ENCODE peak calls at places on chromosomes 1 and 21, in eight cellular contexts. U is breast epithelium, O is brain microvascular endothelial cell, Q is GM23338, H is mammary epithelial cell, Z is PC-3, N is RWPE1, A is lower lobe of right lung. D is an unnamed sample.
A peak's percentile ranks its signal among the peaks of the same experiment; 100 is the strongest.

GRCh38 chr1:221336141-221336540 is 405.7 kb downstream of the DUSP10 start:
- DNase-seq in U (no peak), O (no peak), Q (no peak), H (no peak), Z (no peak), N (no peak), A (no peak), D (no peak)

GRCh38 chr1:19877821-19878636 is 4.2 kb upstream of the OTUD3 start:
- DNase-seq in U (no peak), O (no peak), Q (peak; percentile 25), H (peak; percentile 86), Z (no peak), N (peak; percentile 31), A (no peak), D (no peak)

GRCh38 chr21:38376693-38377092 is 119.9 kb downstream of the KCNJ15 start:
- DNase-seq in U (no peak), O (no peak), Q (no peak), H (no peak), Z (no peak), N (no peak), A (no peak), D (no peak)

GRCh38 chr1:78061825-78062523 is 16.2 kb downstream of the GIPC2 start:
- DNase-seq in U (no peak), O (peak; percentile 85), Q (no peak), H (peak; percentile 49), Z (peak; percentile 39), N (no peak), A (no peak), D (no peak)

GRCh38 chr1:8238141-8239038 is 79.5 kb upstream of the SLC45A1 start:
- DNase-seq in U (no peak), O (peak; percentile 99), Q (peak; percentile 28), H (no peak), Z (peak; percentile 78), N (no peak), A (no peak), D (no peak)

GRCh38 chr1:64881281-64881680 is 85.1 kb downstream of the JAK1 start:
- DNase-seq in U (no peak), O (peak; percentile 38), Q (no peak), H (peak; percentile 58), Z (peak; percentile 81), N (no peak), A (no peak), D (no peak)

GRCh38 chr1:213060836-213061235 is 9.8 kb downstream of the RPS6KC1 start:
- DNase-seq in U (no peak), O (no peak), Q (no peak), H (no peak), Z (no peak), N (no peak), A (no peak), D (no peak)

GRCh38 chr1:162365284-162366041 is 11.2 kb downstream of the SPATA46 start:
- DNase-seq in U (no peak), O (no peak), Q (no peak), H (no peak), Z (no peak), N (no peak), A (no peak), D (no peak)

GRCh38 chr1:99133759-99134158 is 129.1 kb upstream of the PLPPR5 start:
- DNase-seq in U (no peak), O (no peak), Q (no peak), H (no peak), Z (no peak), N (no peak), A (no peak), D (no peak)

GRCh38 chr1:153560771-153561170 is 4.9 kb downstream of the S100A2 start:
- DNase-seq in U (no peak), O (no peak), Q (no peak), H (peak; percentile 75), Z (no peak), N (no peak), A (no peak), D (no peak)

GRCh38 chr1:9852410-9853301 is 28.9 kb upstream of the CLSTN1 start:
- DNase-seq in U (no peak), O (peak; percentile 54), Q (no peak), H (peak; percentile 80), Z (no peak), N (peak; percentile 51), A (no peak), D (no peak)

GRCh38 chr1:243748706-243749283 is 101.2 kb downstream of the AKT3 start:
- DNase-seq in U (no peak), O (peak; percentile 74), Q (peak; percentile 86), H (peak; percentile 56), Z (peak; percentile 90), N (peak; percentile 73), A (no peak), D (no peak)

GRCh38 chr1:226643701-226644540 is 95.2 kb downstream of the ITPKB start:
- DNase-seq in U (no peak), O (no peak), Q (no peak), H (no peak), Z (no peak), N (no peak), A (peak; percentile 67), D (no peak)

GRCh38 chr1:85289207-85289847 is 12.9 kb upstream of the BCL10 start:
- DNase-seq in U (no peak), O (peak; percentile 90), Q (no peak), H (peak; percentile 99), Z (peak; percentile 97), N (peak; percentile 90), A (no peak), D (no peak)

GRCh38 chr1:44447051-44447806 is 42.2 kb downstream of the RNF220 start:
- DNase-seq in U (no peak), O (no peak), Q (no peak), H (peak; percentile 7), Z (no peak), N (no peak), A (no peak), D (no peak)

GRCh38 chr1:10856863-10857598 is 60.6 kb upstream of the CASZ1 start:
- DNase-seq in U (no peak), O (no peak), Q (no peak), H (no peak), Z (no peak), N (no peak), A (no peak), D (no peak)

GRCh38 chr1:182484531-182485257 is 34.7 kb downstream of the RGSL1 start:
- DNase-seq in U (no peak), O (no peak), Q (peak; percentile 73), H (peak; percentile 2), Z (peak; percentile 10), N (peak; percentile 6), A (no peak), D (no peak)

GRCh38 chr1:149979972-149980548 is 30.5 kb downstream of the OTUD7B start:
- DNase-seq in U (no peak), O (no peak), Q (no peak), H (no peak), Z (no peak), N (no peak), A (no peak), D (no peak)

GRCh38 chr1:245316791-245317190 is 162.0 kb downstream of the KIF26B start:
- DNase-seq in U (no peak), O (no peak), Q (no peak), H (no peak), Z (no peak), N (no peak), A (no peak), D (no peak)

DNA sequence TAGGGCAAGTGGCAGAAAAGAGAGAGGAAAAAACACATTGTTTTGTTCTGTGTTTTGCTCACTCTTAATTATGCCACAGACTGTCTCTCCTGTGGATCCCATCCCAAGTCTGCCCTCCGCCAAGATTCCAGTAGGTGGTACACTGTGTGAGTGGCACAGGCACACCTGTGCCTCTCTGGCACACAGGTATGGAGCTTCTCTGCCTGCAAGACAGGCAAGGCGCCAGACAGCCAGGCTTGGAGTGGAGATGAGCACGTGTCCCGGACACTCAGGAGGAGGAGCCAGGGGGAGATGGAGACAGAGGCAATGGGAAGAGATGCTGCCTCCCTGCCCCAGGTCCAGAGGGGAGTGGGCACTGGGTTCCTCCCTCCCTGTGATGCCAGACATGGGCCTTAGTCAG is 6.5 kb upstream of the GRIK3 start:
- DNase-seq in U (no peak), O (no peak), Q (no peak), H (no peak), Z (no peak), N (no peak), A (no peak), D (no peak)
- H3K27ac ChIP-seq in U (peak overlapping the region; percentile 25), O (no peak overlapping the region), Q (no peak overlapping the region), H (no peak overlapping the region), Z (no peak overlapping the region), N (no peak overlapping the region), A (no peak overlapping the region), D (no peak overlapping the region)

GRCh38 chr1:51515312-51515960 is 3.6 kb downstream of the EPS15 start:
- DNase-seq in U (no peak), O (no peak), Q (no peak), H (no peak), Z (no peak), N (no peak), A (no peak), D (no peak)
- H3K27ac ChIP-seq in U (peak overlapping the region; percentile 21), O (no peak overlapping the region), Q (no peak overlapping the region), H (no peak overlapping the region), Z (no peak overlapping the region), N (no peak overlapping the region), A (peak overlapping the region; percentile 47), D (peak overlapping the region; percentile 41)

DNA sequence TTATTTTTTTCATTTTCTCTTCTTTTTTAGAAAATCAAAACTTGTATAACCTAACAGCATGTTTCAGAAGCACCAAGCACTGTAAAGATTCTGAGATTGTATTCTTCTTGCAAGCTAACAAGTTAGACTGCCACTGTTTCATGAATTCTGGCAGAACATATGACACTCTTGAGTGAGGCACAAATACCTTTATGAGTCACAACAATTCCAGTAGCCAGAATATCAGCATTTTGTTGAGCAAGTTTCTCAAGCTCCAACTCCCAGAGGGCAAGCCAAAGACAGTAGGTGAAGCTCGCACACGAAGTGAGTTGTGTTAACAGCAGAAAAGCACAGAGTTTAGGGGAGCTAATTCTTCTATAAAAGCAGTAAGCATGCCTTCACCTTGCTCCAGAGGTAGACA is 268.8 kb upstream of the NCAM2 start:
- DNase-seq in U (no peak), O (no peak), Q (no peak), H (no peak), Z (peak; percentile 43), N (peak; percentile 12), A (no peak), D (no peak)
- H3K27ac ChIP-seq in U (no peak overlapping the region), O (no peak overlapping the region), Q (no peak overlapping the region), H (no peak overlapping the region), Z (no peak overlapping the region), N (no peak overlapping the region), A (no peak overlapping the region), D (no peak overlapping the region)

GRCh38 chr1:31373897-31374486 is 1.1 kb upstream of the FABP3 start:
- DNase-seq in U (no peak), O (no peak), Q (no peak), H (no peak), Z (no peak), N (no peak), A (no peak), D (no peak)

GRCh38 chr1:31374511-31375196 is 1.8 kb upstream of the FABP3 start:
- DNase-seq in U (no peak), O (no peak), Q (no peak), H (no peak), Z (peak; percentile 75), N (no peak), A (no peak), D (peak; percentile 62)

GRCh38 chr1:31371560-31371959 is 1.3 kb downstream of the FABP3 start:
- DNase-seq in U (no peak), O (no peak), Q (no peak), H (no peak), Z (no peak), N (no peak), A (no peak), D (no peak)

GRCh38 chr1:31372051-31372450 is 825 bp downstream of the FABP3 start:
- DNase-seq in U (no peak), O (no peak), Q (no peak), H (no peak), Z (no peak), N (no peak), A (no peak), D (no peak)

GRCh38 chr1:31372961-31373896 is at the start of gene FABP3:
- DNase-seq in U (peak; percentile 64), O (peak; percentile 50), Q (peak; percentile 97), H (no peak), Z (peak; percentile 46), N (peak; percentile 45), A (peak; percentile 88), D (peak; percentile 78)
- H3K27ac ChIP-seq in U (peak within 1 kb of the TSS; percentile 88), O (peak within 1 kb of the TSS; percentile 33), Q (peak within 1 kb of the TSS; percentile 97), H (no peak within 1 kb of the TSS), Z (peak within 1 kb of the TSS; percentile 6), N (peak within 1 kb of the TSS; percentile 89), A (peak within 1 kb of the TSS; percentile 75), D (peak within 1 kb of the TSS; percentile 64)